ENCODE peak calls at places on chromosomes 5 and 9, in six cellular contexts. O is germinal center; C is Caki2; V is AG10803; E is ovary; Y is stimulated activated CD4-positive, alpha-beta T cell treated with anti-CD3 and anti-CD28 coated beads, TNF-alpha, amount 100 ng/mL, for 4 hours. M is an unnamed sample.

GRCh38 chr9:132800038-132800648 is 77.9 kb downstream of the AK8 start:
- DNase-seq in V (peak; percentile 76), E (peak; percentile 78), C (peak; percentile 57), Y (peak; percentile 22), O (peak; percentile 62), M (peak; percentile 9)

GRCh38 chr9:116149844-116150243 is 3.7 kb upstream of the PAPPA start:
- DNase-seq in C (no peak), Y (no peak), V (no peak), E (no peak), O (peak; percentile 12), M (no peak)

GRCh38 chr5:62938927-62939326 is 360.3 kb downstream of the LRRC70 start:
- DNase-seq in Y (no peak), C (no peak), E (no peak), O (no peak), V (no peak), M (no peak)

GRCh38 chr5:52727001-52727400 is 60.7 kb upstream of the ITGA1 start:
- DNase-seq in Y (no peak), V (no peak), O (no peak), C (no peak), E (no peak), M (no peak)

GRCh38 chr5:154419236-154419635 is 26.6 kb upstream of the SAP30L start:
- DNase-seq in C (no peak), Y (no peak), E (no peak), V (no peak), O (no peak), M (no peak)

GRCh38 chr5:43101491-43101890 is 19.2 kb upstream of the ZNF131 start:
- DNase-seq in V (no peak), O (no peak), E (no peak), C (no peak), Y (no peak), M (no peak)

GRCh38 chr9:6188906-6189305 is 26.7 kb upstream of the IL33 start:
- DNase-seq in V (no peak), C (no peak), O (no peak), Y (no peak), E (no peak), M (no peak)

GRCh38 chr5:172768098-172768572 is 2.9 kb downstream of the DUSP1 start:
- DNase-seq in O (no peak), C (no peak), E (no peak), Y (no peak), V (no peak), M (no peak)

GRCh38 chr5:135130526-135131215 is 96.6 kb upstream of the PITX1 start:
- DNase-seq in C (no peak), O (no peak), Y (no peak), E (no peak), V (peak; percentile 67), M (no peak)

GRCh38 chr9:27590636-27591035 is 17.4 kb upstream of the C9orf72 start:
- DNase-seq in E (no peak), Y (no peak), V (no peak), O (no peak), C (no peak), M (no peak)

GRCh38 chr9:127721391-127721821 is 5.5 kb downstream of the TTC16 start:
- DNase-seq in E (no peak), C (peak; percentile 39), V (no peak), O (no peak), Y (no peak), M (no peak)

GRCh38 chr5:176948458-176948857 is 49.3 kb upstream of the HK3 start:
- DNase-seq in C (no peak), V (no peak), E (no peak), O (no peak), Y (no peak), M (no peak)

GRCh38 chr5:165781703-165782102 is 2276.3 kb downstream of the MAT2B start:
- DNase-seq in C (no peak), E (no peak), Y (no peak), O (no peak), V (no peak), M (no peak)

GRCh38 chr5:74085186-74085585 is 459.2 kb downstream of the ARHGEF28 start:
- DNase-seq in E (no peak), Y (no peak), O (no peak), C (no peak), V (no peak), M (no peak)

GRCh38 chr5:109003928-109004327 is 256.2 kb downstream of the FER start:
- DNase-seq in C (no peak), Y (no peak), V (no peak), O (no peak), E (no peak), M (no peak)

GRCh38 chr5:2093859-2094615 is 211.3 kb upstream of the IRX4 start:
- DNase-seq in O (no peak), C (no peak), V (peak; percentile 5), Y (no peak), E (peak; percentile 47), M (peak; percentile 11)

GRCh38 chr9:87276851-87277251 is 220.8 kb upstream of the DAPK1 start:
- DNase-seq in Y (no peak), E (no peak), O (no peak), C (no peak), V (peak; percentile 82), M (peak; percentile 69)

GRCh38 chr5:76820491-76820890 is 1.7 kb downstream of the F2RL1 start:
- DNase-seq in Y (no peak), V (no peak), C (no peak), E (no peak), O (no peak), M (no peak)

GRCh38 chr9:16344343-16344742 is 526.1 kb downstream of the BNC2 start:
- DNase-seq in O (no peak), Y (no peak), C (peak; percentile 67), V (peak; percentile 93), E (no peak), M (peak; percentile 71)

GRCh38 chr9:114459464-114459863 is 45.8 kb downstream of the WHRN start:
- DNase-seq in V (no peak), Y (no peak), O (no peak), C (no peak), E (no peak), M (no peak)

GRCh38 chr5:168578506-168579205 is 512 bp downstream of the PANK3 start:
- DNase-seq in Y (no peak), O (no peak), V (no peak), E (no peak), C (peak; percentile 15), M (no peak)

GRCh38 chr5:74408150-74409043 is 232.1 kb downstream of the ENC1 start:
- DNase-seq in O (no peak), C (no peak), E (no peak), V (no peak), Y (no peak), M (no peak)

GRCh38 chr5:141989720-141990119 is 20.8 kb downstream of the RNF14 start:
- DNase-seq in O (no peak), V (no peak), Y (no peak), C (no peak), E (no peak), M (no peak)